ENCODE peak calls at places on chromosomes 12 and 14, in ten cellular contexts. C, V, E, P, F, N, A, Y, Q and D are unnamed samples.

GRCh38 chr12:6235906-6236640 is 35.9 kb downstream of the CD9 start:
- DNase-seq in C (no peak), V (no peak), E (no peak), P (no peak), F (no peak), N (no peak), A (no peak), Y (no peak), Q (no peak), D (no peak)

GRCh38 chr12:114221976-114222630 is 183.8 kb downstream of the TBX5 start:
- DNase-seq in C (no peak), V (no peak), E (no peak), P (no peak), F (peak), N (no peak), A (no peak), Y (no peak), Q (no peak), D (no peak)

GRCh38 chr14:54777395-54777794 is 125.2 kb downstream of the GCH1 start:
- DNase-seq in C (no peak), V (no peak), E (no peak), P (no peak), F (no peak), N (no peak), A (no peak), Y (no peak), Q (no peak), D (peak)

GRCh38 chr12:91513354-91513753 is 330.7 kb upstream of the DCN start:
- DNase-seq in C (no peak), V (no peak), E (no peak), P (no peak), F (peak), N (no peak), A (no peak), Y (no peak), Q (no peak), D (no peak)

GRCh38 chr12:124928095-124928911 is 13.9 kb upstream of the UBC start:
- DNase-seq in C (peak), V (peak), E (peak), P (no peak), F (peak), N (peak), A (peak), Y (no peak), Q (no peak), D (no peak)

GRCh38 chr14:51386983-51387730 is 147.1 kb downstream of the TMX1 start:
- DNase-seq in C (no peak), V (no peak), E (no peak), P (no peak), F (peak), N (no peak), A (no peak), Y (no peak), Q (no peak), D (no peak)

GRCh38 chr14:94423465-94424056 is 29.0 kb downstream of the SERPINA11 start:
- DNase-seq in C (peak), V (peak), E (peak), P (peak), F (peak), N (peak), A (peak), Y (no peak), Q (peak), D (peak)

GRCh38 chr14:89276424-89276975 is 140.5 kb downstream of the FOXN3 start:
- DNase-seq in C (no peak), V (no peak), E (no peak), P (no peak), F (peak), N (peak), A (no peak), Y (no peak), Q (peak), D (no peak)

GRCh38 chr12:82818276-82819035 is 131.8 kb downstream of the TMTC2 start:
- DNase-seq in C (no peak), V (no peak), E (no peak), P (no peak), F (peak), N (no peak), A (peak), Y (no peak), Q (no peak), D (no peak)

GRCh38 chr12:107404981-107405380 is 280.6 kb upstream of the PWP1 start:
- DNase-seq in C (no peak), V (no peak), E (peak), P (no peak), F (peak), N (no peak), A (peak), Y (no peak), Q (no peak), D (no peak)
- TF ChIP-seq CTCF in C (no peak), V (no peak), E (peak), P (peak), F (peak), N (peak), A (peak), Y (peak), Q (no peak), D (peak)

GRCh38 chr12:111014547-111014946 is 94.2 kb upstream of the MYL2 start:
- DNase-seq in C (no peak), V (no peak), E (no peak), P (no peak), F (no peak), N (no peak), A (no peak), Y (no peak), Q (no peak), D (no peak)

GRCh38 chr12:111012918-111013317 is 92.5 kb upstream of the MYL2 start:
- DNase-seq in C (no peak), V (no peak), E (no peak), P (no peak), F (no peak), N (no peak), A (no peak), Y (no peak), Q (no peak), D (no peak)

GRCh38 chr12:111011999-111012600 is 91.7 kb upstream of the MYL2 start:
- DNase-seq in C (no peak), V (no peak), E (no peak), P (no peak), F (no peak), N (no peak), A (no peak), Y (no peak), Q (no peak), D (no peak)

GRCh38 chr12:111010916-111011657 is 90.7 kb upstream of the MYL2 start:
- DNase-seq in C (no peak), V (no peak), E (no peak), P (no peak), F (no peak), N (no peak), A (no peak), Y (no peak), Q (no peak), D (no peak)

DNA sequence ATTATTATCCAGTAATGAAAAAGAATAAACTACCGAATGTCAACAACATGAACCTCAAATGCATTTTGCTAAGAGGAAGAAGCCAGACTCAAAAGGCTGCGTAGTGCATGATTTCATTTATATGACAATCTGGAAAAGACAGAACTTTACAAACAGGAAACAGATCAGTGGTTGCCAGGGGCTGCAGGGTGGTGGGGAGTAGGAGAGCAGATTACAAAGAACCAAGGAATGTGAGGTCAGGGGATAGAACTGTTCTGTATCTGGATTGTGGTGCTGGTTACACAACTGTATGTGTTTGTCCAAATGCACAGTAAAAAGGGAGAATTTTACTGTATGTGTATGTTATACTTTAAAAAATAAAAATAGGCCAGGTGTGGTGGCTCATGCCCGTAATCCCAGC is 89.7 kb upstream of the MYL2 start:
- DNase-seq in C (no peak), V (no peak), E (no peak), P (no peak), F (no peak), N (no peak), A (no peak), Y (no peak), Q (no peak), D (no peak)
- TF ChIP-seq CTCF in C (no peak), V (no peak), E (no peak), P (no peak), F (no peak), N (no peak), A (no peak), Y (no peak), Q (no peak), D (no peak)

DNA sequence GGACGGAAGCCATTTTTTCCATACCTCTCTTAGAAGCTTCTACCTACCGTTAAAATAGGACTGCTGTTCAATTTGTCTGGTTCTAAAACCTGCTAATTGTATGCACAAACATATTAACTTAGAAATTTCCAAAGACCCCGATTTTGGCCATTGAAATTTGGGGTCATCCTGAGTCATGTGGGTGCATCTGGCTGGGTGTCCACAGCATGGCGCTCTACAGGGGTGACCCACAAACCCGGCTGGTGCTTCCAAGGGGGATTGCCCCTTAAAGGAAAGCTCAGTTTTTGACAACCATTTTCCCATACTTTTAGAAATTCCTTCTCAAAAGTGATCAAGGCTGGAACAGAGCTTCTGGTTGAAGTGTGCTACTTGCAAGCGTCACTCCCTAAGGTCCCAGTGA is 83.9 kb upstream of the EIF5 start:
- DNase-seq in C (no peak), V (no peak), E (no peak), P (no peak), F (no peak), N (no peak), A (no peak), Y (no peak), Q (no peak), D (no peak)
- TF ChIP-seq CTCF in C (no peak), V (no peak), E (no peak), P (no peak), F (no peak), N (no peak), A (no peak), Y (no peak), Q (no peak), D (no peak)

DNA sequence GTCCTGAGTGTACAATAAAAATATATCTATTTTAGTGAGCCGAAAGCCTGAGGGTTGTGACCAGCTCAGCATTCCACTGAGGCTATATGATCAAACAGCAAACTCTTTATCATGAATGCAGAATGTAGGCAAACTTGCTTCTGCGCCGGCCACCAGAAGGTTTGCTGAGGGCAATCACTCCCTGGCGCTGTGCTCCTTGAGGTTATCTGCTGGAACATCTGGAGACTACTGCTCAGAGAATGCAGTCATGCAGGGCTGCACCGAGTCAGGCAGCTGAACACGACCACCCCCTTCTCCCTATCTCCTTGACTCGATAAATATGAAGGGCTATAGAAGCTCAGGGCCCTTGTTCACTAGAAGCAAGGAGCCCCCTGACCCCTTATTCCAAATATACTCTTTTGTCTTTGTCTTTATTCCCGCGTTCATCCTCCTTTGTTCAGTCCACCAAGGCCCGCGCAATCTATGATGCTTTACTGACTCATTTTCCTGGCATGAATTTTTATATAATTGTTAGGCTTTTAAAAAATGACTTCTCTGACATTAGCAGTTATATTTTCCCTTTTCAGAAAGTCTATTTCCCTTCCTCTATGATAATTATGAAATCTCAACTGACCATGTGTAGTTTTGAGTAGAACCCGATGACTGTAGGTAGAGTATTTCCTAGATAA is 1089.3 kb downstream of the SLC16A7 start:
- DNase-seq in C (no peak), V (no peak), E (peak), P (no peak), F (no peak), N (no peak), A (no peak), Y (no peak), Q (no peak), D (no peak)
- TF ChIP-seq CTCF in C (no peak), V (no peak), E (peak), P (no peak), F (no peak), N (no peak), A (no peak), Y (no peak), Q (no peak), D (no peak)